ENCODE peak calls at places on chromosomes 11 and 22, in five cellular contexts. One of them, this sample, is unnamed.

GRCh38 chr11:35579557-35580396 is 38.5 kb upstream of the FJX1 start:
- DNase-seq in HCT116: peak
- DNase-seq in GM12878: no peak
- DNase-seq in K562: peak
- DNase-seq in SK-N-SH: no peak
- DNase-seq in this sample: no peak

GRCh38 chr11:36132940-36133339 is 156.3 kb downstream of the COMMD9 start:
- DNase-seq in HCT116: no peak
- DNase-seq in GM12878: no peak
- DNase-seq in K562: no peak
- DNase-seq in SK-N-SH: no peak
- DNase-seq in this sample: no peak

GRCh38 chr11:12692238-12693074 is 18.2 kb downstream of the TEAD1 start:
- DNase-seq in HCT116: peak
- DNase-seq in GM12878: no peak
- DNase-seq in K562: peak
- DNase-seq in SK-N-SH: peak
- DNase-seq in this sample: no peak

GRCh38 chr11:116913000-116913399 is 75.6 kb upstream of the APOA1 start:
- DNase-seq in HCT116: no peak
- DNase-seq in GM12878: no peak
- DNase-seq in K562: no peak
- DNase-seq in SK-N-SH: no peak
- DNase-seq in this sample: no peak

GRCh38 chr11:66020618-66021357 is 5.5 kb downstream of the CATSPER1 start:
- DNase-seq in HCT116: no peak
- DNase-seq in GM12878: no peak
- DNase-seq in K562: peak
- DNase-seq in SK-N-SH: no peak
- DNase-seq in this sample: no peak

GRCh38 chr11:111696556-111696955 is 69.6 kb downstream of the PPP2R1B start:
- DNase-seq in HCT116: no peak
- DNase-seq in GM12878: no peak
- DNase-seq in K562: no peak
- DNase-seq in SK-N-SH: no peak
- DNase-seq in this sample: no peak

GRCh38 chr11:123545726-123546125 is 108.7 kb downstream of the SCN3B start:
- DNase-seq in HCT116: no peak
- DNase-seq in GM12878: no peak
- DNase-seq in K562: no peak
- DNase-seq in SK-N-SH: no peak
- DNase-seq in this sample: no peak

GRCh38 chr11:942853-943252 is 17.2 kb downstream of the AP2A2 start:
- DNase-seq in HCT116: no peak
- DNase-seq in GM12878: no peak
- DNase-seq in K562: no peak
- DNase-seq in SK-N-SH: no peak
- DNase-seq in this sample: no peak

GRCh38 chr22:17281026-17281809 is 62.0 kb upstream of the ADA2 start:
- DNase-seq in HCT116: no peak
- DNase-seq in GM12878: no peak
- DNase-seq in K562: no peak
- DNase-seq in SK-N-SH: no peak
- DNase-seq in this sample: no peak

GRCh38 chr11:61173456-61173855 is 12.2 kb upstream of the VPS37C start:
- DNase-seq in HCT116: no peak
- DNase-seq in GM12878: no peak
- DNase-seq in K562: peak
- DNase-seq in SK-N-SH: no peak
- DNase-seq in this sample: no peak

GRCh38 chr11:113571531-113571930 is 96.3 kb upstream of the DRD2 start:
- DNase-seq in HCT116: no peak
- DNase-seq in GM12878: no peak
- DNase-seq in K562: no peak
- DNase-seq in SK-N-SH: no peak
- DNase-seq in this sample: no peak

GRCh38 chr22:35664955-35665577 is 16.8 kb downstream of the APOL6 start:
- DNase-seq in HCT116: no peak
- DNase-seq in GM12878: no peak
- DNase-seq in K562: no peak
- DNase-seq in SK-N-SH: no peak
- DNase-seq in this sample: no peak

GRCh38 chr11:57741132-57742086 is at the start of gene SELENOH:
- DNase-seq in HCT116: peak
- DNase-seq in GM12878: peak
- DNase-seq in K562: peak
- DNase-seq in SK-N-SH: peak
- DNase-seq in this sample: peak

GRCh38 chr11:65180877-65181568 is 705 bp upstream of the CAPN1 start:
- DNase-seq in HCT116: peak
- DNase-seq in GM12878: peak
- DNase-seq in K562: peak
- DNase-seq in SK-N-SH: peak
- DNase-seq in this sample: peak

GRCh38 chr11:65170058-65170534 is at the start of gene SPDYC:
- DNase-seq in HCT116: peak
- DNase-seq in GM12878: no peak
- DNase-seq in K562: peak
- DNase-seq in SK-N-SH: no peak
- DNase-seq in this sample: no peak

GRCh38 chr11:112770487-112770886 is 190.7 kb upstream of the NCAM1 start:
- DNase-seq in HCT116: no peak
- DNase-seq in GM12878: no peak
- DNase-seq in K562: no peak
- DNase-seq in SK-N-SH: no peak
- DNase-seq in this sample: no peak

GRCh38 chr11:118003021-118003423 is 16.8 kb downstream of the IL10RA start:
- DNase-seq in HCT116: no peak
- DNase-seq in GM12878: no peak
- DNase-seq in K562: peak
- DNase-seq in SK-N-SH: no peak
- DNase-seq in this sample: no peak

GRCh38 chr11:704189-704798 is 1.7 kb upstream of the EPS8L2 start:
- DNase-seq in HCT116: no peak
- DNase-seq in GM12878: no peak
- DNase-seq in K562: no peak
- DNase-seq in SK-N-SH: no peak
- DNase-seq in this sample: no peak

GRCh38 chr11:3808846-3809623 is 675 bp downstream of the PGAP2 start:
- DNase-seq in HCT116: peak
- DNase-seq in GM12878: peak
- DNase-seq in K562: peak
- DNase-seq in SK-N-SH: peak
- DNase-seq in this sample: no peak

GRCh38 chr11:121547574-121547973 is 94.8 kb upstream of the SORL1-AS1 start:
- DNase-seq in HCT116: no peak
- DNase-seq in GM12878: no peak
- DNase-seq in K562: no peak
- DNase-seq in SK-N-SH: no peak
- DNase-seq in this sample: no peak

GRCh38 chr11:10858505-10859360 is 880 bp upstream of the ZBED5 start:
- DNase-seq in HCT116: no peak
- DNase-seq in GM12878: peak
- DNase-seq in K562: peak
- DNase-seq in SK-N-SH: peak
- DNase-seq in this sample: no peak

GRCh38 chr11:10272132-10272531 is 21.9 kb downstream of the SBF2 start:
- DNase-seq in HCT116: no peak
- DNase-seq in GM12878: no peak
- DNase-seq in K562: no peak
- DNase-seq in SK-N-SH: no peak
- DNase-seq in this sample: no peak

GRCh38 chr11:102157219-102157618 is 47.0 kb downstream of the YAP1 start:
- DNase-seq in HCT116: no peak
- DNase-seq in GM12878: no peak
- DNase-seq in K562: no peak
- DNase-seq in SK-N-SH: no peak
- DNase-seq in this sample: no peak

GRCh38 chr22:38240734-38241252 is 32.0 kb downstream of the TMEM184B start:
- DNase-seq in HCT116: peak
- DNase-seq in GM12878: no peak
- DNase-seq in K562: peak
- DNase-seq in SK-N-SH: no peak
- DNase-seq in this sample: peak

GRCh38 chr22:37019309-37020191 is at the start of the genes MPST and TST:
- DNase-seq in HCT116: no peak
- DNase-seq in GM12878: no peak
- DNase-seq in K562: peak
- DNase-seq in SK-N-SH: peak
- DNase-seq in this sample: peak

GRCh38 chr11:98835336-98835735 is 185.4 kb upstream of the CNTN5 start:
- DNase-seq in HCT116: no peak
- DNase-seq in GM12878: no peak
- DNase-seq in K562: no peak
- DNase-seq in SK-N-SH: no peak
- DNase-seq in this sample: no peak

GRCh38 chr11:35944503-35945136 is 758 bp downstream of the LDLRAD3 start:
- DNase-seq in HCT116: no peak
- DNase-seq in GM12878: no peak
- DNase-seq in K562: no peak
- DNase-seq in SK-N-SH: peak
- DNase-seq in this sample: no peak

GRCh38 chr11:131544591-131544990 is 174.2 kb downstream of the NTM start:
- DNase-seq in HCT116: no peak
- DNase-seq in GM12878: no peak
- DNase-seq in K562: no peak
- DNase-seq in SK-N-SH: no peak
- DNase-seq in this sample: peak

GRCh38 chr11:127639916-127640315 is 639.3 kb upstream of the KIRREL3 start:
- DNase-seq in HCT116: no peak
- DNase-seq in GM12878: no peak
- DNase-seq in K562: no peak
- DNase-seq in SK-N-SH: no peak
- DNase-seq in this sample: no peak

GRCh38 chr11:105244157-105244820 is 104.7 kb upstream of the CARD18 start:
- DNase-seq in HCT116: peak
- DNase-seq in GM12878: no peak
- DNase-seq in K562: no peak
- DNase-seq in SK-N-SH: no peak
- DNase-seq in this sample: no peak

GRCh38 chr22:48084041-48084748 is 1321.7 kb downstream of the TBC1D22A start:
- DNase-seq in HCT116: no peak
- DNase-seq in GM12878: peak
- DNase-seq in K562: no peak
- DNase-seq in SK-N-SH: no peak
- DNase-seq in this sample: no peak

GRCh38 chr22:45584121-45584570 is 81.5 kb downstream of the FBLN1 start:
- DNase-seq in HCT116: no peak
- DNase-seq in GM12878: no peak
- DNase-seq in K562: no peak
- DNase-seq in SK-N-SH: no peak
- DNase-seq in this sample: no peak
- TF ChIP-seq SIN3A in HCT116: no peak
- TF ChIP-seq SIN3A in GM12878: no peak
- TF ChIP-seq SIN3A in K562: no peak
- TF ChIP-seq SIN3A in SK-N-SH: no peak
- TF ChIP-seq SIN3A in this sample: no peak

GRCh38 chr11:74593463-74593862 is 1.1 kb downstream of the POLD3 start:
- DNase-seq in HCT116: no peak
- DNase-seq in GM12878: no peak
- DNase-seq in K562: no peak
- DNase-seq in SK-N-SH: no peak
- DNase-seq in this sample: no peak

GRCh38 chr11:74592063-74592440 is 330 bp upstream of the POLD3 start:
- DNase-seq in HCT116: no peak
- DNase-seq in GM12878: no peak
- DNase-seq in K562: no peak
- DNase-seq in SK-N-SH: no peak
- DNase-seq in this sample: no peak

GRCh38 chr11:74592441-74593362 is at the start of gene POLD3:
- DNase-seq in HCT116: peak
- DNase-seq in GM12878: peak
- DNase-seq in K562: peak
- DNase-seq in SK-N-SH: peak
- DNase-seq in this sample: peak
- H2AFZ ChIP-seq in HCT116: peak
- H2AFZ ChIP-seq in GM12878: peak
- H2AFZ ChIP-seq in K562: peak
- H2AFZ ChIP-seq in SK-N-SH: peak
- H2AFZ ChIP-seq in this sample: peak

GRCh38 chr22:44580176-44580575 is 82.1 kb upstream of the RTL6 start:
- DNase-seq in HCT116: no peak
- DNase-seq in GM12878: no peak
- DNase-seq in K562: no peak
- DNase-seq in SK-N-SH: no peak
- DNase-seq in this sample: no peak
- TF ChIP-seq SIN3A in HCT116: no peak
- TF ChIP-seq SIN3A in GM12878: no peak
- TF ChIP-seq SIN3A in K562: no peak
- TF ChIP-seq SIN3A in SK-N-SH: no peak
- TF ChIP-seq SIN3A in this sample: no peak

GRCh38 chr11:2088746-2089535 is 50.2 kb downstream of the IGF2 start:
- DNase-seq in HCT116: no peak
- DNase-seq in GM12878: no peak
- DNase-seq in K562: no peak
- DNase-seq in SK-N-SH: no peak
- DNase-seq in this sample: peak
- H2AFZ ChIP-seq in HCT116: no peak
- H2AFZ ChIP-seq in GM12878: no peak
- H2AFZ ChIP-seq in K562: no peak
- H2AFZ ChIP-seq in SK-N-SH: no peak
- H2AFZ ChIP-seq in this sample: no peak

DNA sequence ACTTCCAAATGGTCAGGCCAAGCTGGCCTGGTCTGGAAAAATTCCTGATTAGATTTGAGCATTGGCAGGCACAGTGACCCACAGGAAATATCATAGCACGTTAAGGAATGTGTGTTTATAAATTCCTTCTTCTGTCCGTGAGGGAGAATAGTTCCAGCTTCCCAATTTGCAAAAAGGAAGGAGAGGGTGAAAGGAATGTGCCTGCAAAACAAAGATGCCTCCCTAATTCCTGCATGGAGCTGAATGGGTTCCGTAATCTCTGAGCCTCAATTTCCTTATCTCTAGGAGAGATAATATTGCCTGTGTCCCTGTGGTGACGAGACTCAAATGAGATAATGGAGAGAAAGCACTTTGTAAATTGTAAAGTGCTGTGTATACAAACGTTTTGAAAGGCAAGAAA is 105.1 kb downstream of the FEZ1 start:
- DNase-seq in HCT116: no peak
- DNase-seq in GM12878: no peak
- DNase-seq in K562: no peak
- DNase-seq in SK-N-SH: peak
- DNase-seq in this sample: no peak
- TF ChIP-seq SIN3A in HCT116: no peak
- TF ChIP-seq SIN3A in GM12878: no peak
- TF ChIP-seq SIN3A in K562: no peak
- TF ChIP-seq SIN3A in SK-N-SH: no peak
- TF ChIP-seq SIN3A in this sample: no peak